ENCODE peak calls at places on chromosomes 6 and 20, in eight cellular contexts. L is ovary, Q is BJ, Y is cardiac muscle cell, R is sigmoid colon, U is fibroblast of mammary gland, A is body of pancreas, X is transverse colon. J is an unnamed sample.
A peak's percentile ranks its signal among the peaks of the same experiment; 100 is the strongest.

GRCh38 chr20:3093861-3094361 is 9.4 kb upstream of the AVP start:
- DNase-seq in A (no peak), R (no peak), U (no peak), Y (no peak), Q (no peak), L (no peak), X (no peak), J (no peak)

GRCh38 chr6:108589244-108589730 is 28.6 kb downstream of the FOXO3 start:
- DNase-seq in U (peak; percentile 74), R (peak; percentile 96), Q (no peak), X (peak; percentile 83), A (peak; percentile 72), Y (peak; percentile 88), L (no peak), J (peak; percentile 54)

GRCh38 chr6:82570083-82570482 is 206.5 kb downstream of the TPBG start:
- DNase-seq in Q (no peak), U (no peak), L (no peak), R (no peak), X (no peak), A (no peak), Y (no peak), J (no peak)

GRCh38 chr6:100281471-100281878 is 183.2 kb downstream of the SIM1 start:
- DNase-seq in L (no peak), U (no peak), R (no peak), X (no peak), A (no peak), Q (no peak), Y (peak; percentile 42), J (peak; percentile 70)

GRCh38 chr20:41352106-41352505 is 11.5 kb downstream of the LPIN3 start:
- DNase-seq in R (no peak), Y (no peak), L (no peak), U (no peak), Q (no peak), X (no peak), A (no peak), J (no peak)

GRCh38 chr6:6565488-6565887 is 23.0 kb upstream of the LY86 start:
- DNase-seq in U (no peak), A (no peak), Y (no peak), R (no peak), L (no peak), Q (no peak), X (no peak), J (no peak)

GRCh38 chr20:34045294-34045693 is 51.6 kb downstream of the RALY start:
- DNase-seq in X (no peak), Q (no peak), Y (peak; percentile 82), U (peak; percentile 42), A (peak; percentile 20), R (peak; percentile 71), L (peak; percentile 29), J (no peak)

GRCh38 chr6:144336900-144337299 is 51.8 kb downstream of the UTRN start:
- DNase-seq in R (no peak), Q (no peak), A (no peak), X (no peak), L (no peak), Y (no peak), U (no peak), J (no peak)

GRCh38 chr6:116876635-116877611 is at the start of gene RFX6:
- DNase-seq in X (peak; percentile 9), R (no peak), A (peak; percentile 17), L (no peak), Y (no peak), Q (no peak), U (no peak), J (no peak)

GRCh38 chr6:136058852-136059251 is 191.3 kb downstream of the MTFR2 start:
- DNase-seq in Y (no peak), Q (no peak), L (no peak), U (no peak), X (no peak), A (no peak), R (no peak), J (peak; percentile 84)

GRCh38 chr20:32823737-32824588 is 4.2 kb downstream of the MAPRE1 start:
- DNase-seq in U (peak; percentile 17), R (no peak), Q (no peak), L (no peak), Y (peak; percentile 36), A (no peak), X (no peak), J (no peak)
- H3K4me3 ChIP-seq in U (no peak overlapping the region), R (no peak overlapping the region), Q (no peak overlapping the region), L (no peak overlapping the region), Y (no peak overlapping the region), A (no peak overlapping the region), X (no peak overlapping the region), J (no peak overlapping the region)

GRCh38 chr6:157822221-157823000 is 635 bp upstream of the SNX9 start:
- DNase-seq in Q (no peak), R (no peak), Y (peak; percentile 44), U (no peak), X (peak; percentile 19), A (no peak), L (peak; percentile 54), J (no peak)

GRCh38 chr6:157821342-157822033 is 1.6 kb upstream of the SNX9 start:
- DNase-seq in A (no peak), R (no peak), X (no peak), U (no peak), L (no peak), Q (no peak), Y (no peak), J (no peak)

GRCh38 chr6:157823001-157823522 is at the start of gene SNX9:
- DNase-seq in Q (no peak), L (peak; percentile 80), Y (peak; percentile 86), R (peak; percentile 90), A (peak; percentile 81), U (peak; percentile 68), X (peak; percentile 83), J (peak; percentile 29)

GRCh38 chr6:157825243-157825904 is 2.3 kb downstream of the SNX9 start:
- DNase-seq in Y (peak; percentile 67), Q (no peak), A (no peak), R (no peak), L (no peak), X (no peak), U (peak; percentile 55), J (no peak)

DNA sequence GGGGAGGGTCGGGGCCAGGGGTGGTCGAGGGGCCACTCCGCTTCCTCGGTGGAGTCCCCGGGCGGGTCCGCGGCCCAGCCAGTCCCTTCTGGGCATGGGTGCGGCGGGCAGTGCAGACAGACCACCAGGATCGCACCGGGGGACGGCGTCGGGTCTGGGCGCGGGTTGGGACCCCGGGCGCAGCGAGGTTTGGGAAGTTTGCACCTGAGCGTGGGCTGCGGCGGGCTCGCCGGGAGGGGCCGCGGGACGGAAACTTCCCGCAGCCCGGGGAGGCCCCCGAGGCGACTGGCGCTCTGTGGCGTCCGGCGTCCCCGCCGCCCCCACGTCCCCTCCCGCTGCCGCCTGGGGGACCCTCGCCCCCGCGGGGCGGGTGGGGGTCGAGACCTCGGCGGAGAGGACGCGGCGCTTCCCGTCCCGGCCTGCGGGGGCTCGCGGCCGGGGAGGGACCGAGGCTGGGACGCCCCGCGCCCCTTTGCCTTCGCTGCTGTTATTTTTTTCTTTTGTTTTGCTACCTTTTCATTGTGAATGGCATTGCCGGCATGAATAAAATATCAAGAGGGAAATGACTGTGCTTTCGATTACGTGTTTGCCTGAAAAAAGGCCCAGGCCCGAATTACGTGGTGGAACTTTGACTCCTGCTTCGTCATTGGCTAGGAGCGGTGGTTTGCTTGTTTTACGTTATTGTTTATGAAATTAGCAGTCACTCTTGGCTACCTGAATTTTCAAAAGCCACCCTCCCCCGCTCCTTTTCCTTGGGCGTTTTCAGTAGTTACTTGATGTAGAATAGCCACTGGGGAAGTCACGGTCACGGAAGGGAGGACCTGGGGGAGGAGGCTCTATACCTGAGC is 701 bp downstream of the SNX9 start:
- DNase-seq in R (peak; percentile 83), Q (no peak), Y (peak; percentile 72), L (peak; percentile 61), A (peak; percentile 66), U (peak; percentile 86), X (peak; percentile 75), J (peak; percentile 54)
- TF ChIP-seq CTCF in R (peak; percentile 14), Q (no peak), Y (no peak), L (peak; percentile 34), A (no peak), U (no peak), X (peak; percentile 13), J (no peak)

GRCh38 chr6:93676506-93676905 is 257.1 kb upstream of the EPHA7 start:
- DNase-seq in R (no peak), X (no peak), A (no peak), Q (no peak), L (no peak), Y (no peak), U (no peak), J (no peak)

GRCh38 chr6:93677297-93677965 is 258.1 kb upstream of the EPHA7 start:
- DNase-seq in Y (peak; percentile 17), U (no peak), A (no peak), Q (no peak), X (no peak), R (no peak), L (no peak), J (no peak)

GRCh38 chr6:93675856-93676255 is 256.5 kb upstream of the EPHA7 start:
- DNase-seq in U (no peak), Q (no peak), L (no peak), X (no peak), R (no peak), Y (no peak), A (no peak), J (no peak)

GRCh38 chr6:93679836-93680235 is 260.5 kb upstream of the EPHA7 start:
- DNase-seq in U (no peak), Q (no peak), A (no peak), X (no peak), Y (peak; percentile 41), L (no peak), R (no peak), J (no peak)

GRCh38 chr6:93678841-93679454 is 259.6 kb upstream of the EPHA7 start:
- DNase-seq in Q (no peak), L (no peak), A (no peak), U (no peak), Y (peak; percentile 31), R (no peak), X (no peak), J (no peak)
- H3K4me3 ChIP-seq in Q (no peak overlapping the region), L (no peak overlapping the region), A (no peak overlapping the region), U (no peak overlapping the region), Y (no peak overlapping the region), R (no peak overlapping the region), X (no peak overlapping the region), J (no peak overlapping the region)

GRCh38 chr6:43496370-43497128 is 13.6 kb downstream of the LRRC73 start:
- DNase-seq in Q (no peak), X (no peak), Y (peak; percentile 46), R (no peak), A (no peak), U (peak; percentile 62), L (no peak), J (no peak)
- TF ChIP-seq CTCF in Q (peak; percentile 76), X (peak; percentile 27), Y (peak; percentile 60), R (peak; percentile 60), A (peak; percentile 7), U (peak; percentile 61), L (peak; percentile 38), J (peak; percentile 68)

GRCh38 chr20:9467995-9468394 is 46.4 kb upstream of the LAMP5 start:
- DNase-seq in L (no peak), Q (no peak), R (no peak), Y (no peak), U (no peak), A (no peak), X (no peak), J (no peak)
- H3K4me3 ChIP-seq in L (no peak overlapping the region), Q (no peak overlapping the region), R (no peak overlapping the region), Y (no peak overlapping the region), U (no peak overlapping the region), A (no peak overlapping the region), X (no peak overlapping the region), J (no peak overlapping the region)

GRCh38 chr20:19740503-19740902 is 17.6 kb upstream of the RIN2 start:
- DNase-seq in R (no peak), U (no peak), A (no peak), Q (no peak), Y (no peak), X (no peak), L (no peak), J (no peak)
- TF ChIP-seq CTCF in R (no peak), U (no peak), A (no peak), Q (no peak), Y (no peak), X (no peak), L (no peak), J (no peak)

J was measured in retinal pigment epithelial cell.